ENCODE peak calls at places on chromosomes 5 and 9, in six cellular contexts. F is CD8-positive, alpha-beta T cell; R is colonic mucosa; O is CD4-positive, alpha-beta T cell; E is GM23248; S is psoas muscle. L is an unnamed sample.

GRCh38 chr9:16335788-16336580 is 534.5 kb downstream of the BNC2 start:
- DNase-seq in F (no peak), R (peak; percentile 44), O (no peak), E (peak; percentile 100), S (peak; percentile 89), L (peak; percentile 93)

GRCh38 chr5:72556351-72557146 is 49.3 kb upstream of the ZNF366 start:
- DNase-seq in F (peak; percentile 3), R (peak; percentile 45), O (no peak), E (peak; percentile 73), S (peak; percentile 82), L (peak; percentile 79)

GRCh38 chr5:79011219-79011836 is 26.2 kb upstream of the ARSB start:
- DNase-seq in F (no peak), R (no peak), O (no peak), E (peak; percentile 73), S (no peak), L (no peak)

GRCh38 chr9:24071736-24072135 is 245.7 kb upstream of the ELAVL2 start:
- DNase-seq in F (no peak), R (no peak), O (no peak), E (peak; percentile 1), S (no peak), L (no peak)

GRCh38 chr9:33106827-33107621 is 30.6 kb upstream of the SMU1 start:
- DNase-seq in F (no peak), R (no peak), O (no peak), E (peak; percentile 86), S (peak; percentile 76), L (peak; percentile 76)

GRCh38 chr9:96149142-96149541 is 152.8 kb downstream of the HSD17B3 start:
- DNase-seq in F (no peak), R (no peak), O (no peak), E (no peak), S (no peak), L (peak; percentile 25)

GRCh38 chr5:16726538-16726946 is 109.7 kb upstream of the RETREG1 start:
- DNase-seq in F (no peak), R (peak; percentile 60), O (peak; percentile 12), E (no peak), S (no peak), L (no peak)

GRCh38 chr5:73387630-73388370 is 60.8 kb downstream of the FOXD1 start:
- DNase-seq in F (peak; percentile 29), R (no peak), O (peak; percentile 49), E (no peak), S (no peak), L (no peak)

GRCh38 chr9:32776201-32776600 is 7.1 kb upstream of the TMEM215 start:
- DNase-seq in F (no peak), R (no peak), O (no peak), E (no peak), S (no peak), L (no peak)

GRCh38 chr5:159785639-159786038 is 130.6 kb upstream of the ADRA1B start:
- DNase-seq in F (no peak), R (no peak), O (no peak), E (peak; percentile 40), S (no peak), L (no peak)

GRCh38 chr5:170223349-170223748 is 9.4 kb upstream of the C5orf58 start:
- DNase-seq in F (no peak), R (no peak), O (no peak), E (no peak), S (no peak), L (no peak)

GRCh38 chr9:130606887-130607582 is 27.7 kb downstream of the FUBP3 start:
- DNase-seq in F (no peak), R (no peak), O (no peak), E (peak; percentile 15), S (no peak), L (no peak)

GRCh38 chr9:95067057-95067456 is 250.5 kb downstream of the FANCC start:
- DNase-seq in F (no peak), R (no peak), O (no peak), E (no peak), S (no peak), L (no peak)

GRCh38 chr5:167453518-167454020 is 837.9 kb upstream of the WWC1 start:
- DNase-seq in F (no peak), R (no peak), O (no peak), E (no peak), S (no peak), L (no peak)

GRCh38 chr5:132686193-132686592 is 12.4 kb downstream of the IL4 start:
- DNase-seq in F (no peak), R (no peak), O (no peak), E (no peak), S (no peak), L (no peak)

GRCh38 chr5:64635056-64635686 is 55.1 kb upstream of the SHISAL2B start:
- DNase-seq in F (no peak), R (no peak), O (no peak), E (peak; percentile 31), S (no peak), L (no peak)

GRCh38 chr5:179345429-179346321 is at the start of gene ADAMTS2:
- DNase-seq in F (no peak), R (peak; percentile 46), O (no peak), E (peak; percentile 86), S (peak; percentile 82), L (peak; percentile 88)

GRCh38 chr9:18861599-18862546 is 171.1 kb downstream of the SAXO1 start:
- DNase-seq in F (no peak), R (no peak), O (no peak), E (peak; percentile 69), S (peak; percentile 70), L (peak; percentile 79)

GRCh38 chr9:13361076-13361475 is 81.6 kb upstream of the MPDZ start:
- DNase-seq in F (no peak), R (no peak), O (no peak), E (no peak), S (no peak), L (no peak)

GRCh38 chr9:69265891-69266290 is 59.1 kb upstream of the ENTREP1 start:
- DNase-seq in F (no peak), R (no peak), O (no peak), E (peak; percentile 2), S (no peak), L (no peak)

GRCh38 chr9:34541540-34541939 is 18.8 kb upstream of the ENHO start:
- DNase-seq in F (no peak), R (no peak), O (no peak), E (no peak), S (peak; percentile 25), L (peak; percentile 21)

GRCh38 chr5:123496892-123497291 is 15.1 kb upstream of the CSNK1G3 start:
- DNase-seq in F (no peak), R (no peak), O (no peak), E (peak; percentile 76), S (no peak), L (no peak)

DNA sequence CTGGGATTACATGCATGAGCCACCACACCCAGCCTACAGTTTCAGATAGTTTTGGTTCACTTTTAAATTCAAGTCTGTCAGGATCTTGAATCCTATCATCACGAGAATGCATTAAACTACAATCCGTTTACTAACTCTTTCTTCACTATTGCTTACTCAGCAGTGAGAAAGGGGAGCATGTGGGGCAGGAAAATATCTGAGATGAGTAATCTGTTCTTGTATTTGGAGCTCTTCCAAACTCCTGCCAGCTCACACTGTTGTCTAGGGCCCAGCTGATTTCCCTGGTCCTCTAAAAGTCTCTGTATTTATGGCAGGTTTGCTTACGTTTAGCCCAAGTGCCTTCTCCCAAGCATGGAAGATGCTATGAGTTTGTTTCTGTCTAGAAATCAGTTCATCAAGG is 152.2 kb downstream of the FGF18 start:
- DNase-seq in F (no peak), R (no peak), O (no peak), E (peak; percentile 67), S (no peak), L (no peak)
- H3K9me3 ChIP-seq in F (no peaks in the 10 kb centered on the region), R (no peaks in the 10 kb centered on the region), O (peaks cover 12% of the 10 kb centered on the region), E (no peaks in the 10 kb centered on the region), S (peaks cover 14% of the 10 kb centered on the region), L (peaks cover 12% of the 10 kb centered on the region)

GRCh38 chr5:93578813-93579560 is 2.0 kb downstream of the NR2F1-AS1 start:
- DNase-seq in F (no peak), R (peak; percentile 53), O (no peak), E (no peak), S (no peak), L (peak; percentile 83)

GRCh38 chr5:93576015-93576414 is 5.0 kb downstream of the NR2F1-AS1 start:
- DNase-seq in F (no peak), R (no peak), O (no peak), E (no peak), S (no peak), L (no peak)

GRCh38 chr5:93576994-93577575 is 3.9 kb downstream of the NR2F1-AS1 start:
- DNase-seq in F (no peak), R (no peak), O (no peak), E (no peak), S (no peak), L (no peak)

GRCh38 chr5:93578179-93578812 is 2.7 kb downstream of the NR2F1-AS1 start:
- DNase-seq in F (no peak), R (no peak), O (no peak), E (no peak), S (no peak), L (no peak)

GRCh38 chr5:93577807-93578178 is 3.2 kb downstream of the NR2F1-AS1 start:
- DNase-seq in F (no peak), R (no peak), O (no peak), E (no peak), S (no peak), L (no peak)
- H3K27me3 ChIP-seq in F (peaks cover 55% of the 10 kb centered on the region), R (peaks cover 65% of the 10 kb centered on the region), O (peaks cover 97% of the 10 kb centered on the region), E (no peaks in the 10 kb centered on the region), S (peaks cover 3% of the 10 kb centered on the region), L (peaks cover 95% of the 10 kb centered on the region)

DNA sequence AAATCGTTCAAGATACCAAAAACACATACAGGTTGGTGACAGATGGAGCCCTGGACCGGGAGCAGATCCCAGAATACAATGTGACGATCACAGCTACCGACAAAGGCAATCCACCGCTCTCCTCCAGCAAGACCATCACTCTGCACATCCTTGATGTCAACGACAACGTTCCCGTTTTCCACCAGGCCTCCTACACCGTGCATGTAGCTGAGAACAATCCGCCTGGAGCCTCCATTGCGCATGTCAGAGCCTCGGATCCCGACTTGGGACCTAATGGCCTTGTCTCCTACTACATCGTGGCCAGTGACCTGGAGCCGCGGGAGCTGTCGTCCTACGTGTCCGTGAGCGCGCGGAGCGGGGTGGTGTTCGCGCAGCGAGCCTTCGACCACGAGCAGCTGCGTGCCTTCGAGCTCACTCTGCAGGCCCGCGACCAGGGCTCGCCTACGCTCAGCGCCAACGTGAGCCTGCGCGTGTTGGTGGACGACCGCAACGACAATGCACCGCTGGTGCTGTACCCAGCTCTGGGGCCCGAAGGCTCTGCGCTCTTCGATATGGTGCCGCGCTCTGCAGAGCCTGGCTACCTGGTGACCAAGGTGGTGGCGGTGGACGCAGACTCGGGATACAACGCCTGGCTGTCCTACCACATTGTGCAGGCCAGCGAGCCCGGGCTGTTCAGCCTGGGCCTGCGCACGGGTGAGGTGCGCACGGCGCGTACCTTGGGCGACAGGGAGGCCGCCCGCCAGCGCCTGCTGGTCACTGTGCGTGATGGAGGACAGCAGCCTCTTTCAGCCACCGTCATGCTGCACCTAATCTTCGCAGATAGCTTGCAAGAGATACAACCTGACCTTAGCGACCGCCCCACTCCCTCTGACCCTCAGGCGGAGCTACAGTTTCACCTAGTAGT is 1.8 kb downstream of the PCDHGB3 start:
- DNase-seq in F (no peak), R (no peak), O (no peak), E (no peak), S (no peak), L (no peak)
- H3K9me3 ChIP-seq in F (peaks cover 5% of the 10 kb centered on the region), R (peaks cover 13% of the 10 kb centered on the region), O (peaks cover 41% of the 10 kb centered on the region), E (no peaks in the 10 kb centered on the region), S (peaks cover 11% of the 10 kb centered on the region), L (peaks cover 73% of the 10 kb centered on the region)

DNA sequence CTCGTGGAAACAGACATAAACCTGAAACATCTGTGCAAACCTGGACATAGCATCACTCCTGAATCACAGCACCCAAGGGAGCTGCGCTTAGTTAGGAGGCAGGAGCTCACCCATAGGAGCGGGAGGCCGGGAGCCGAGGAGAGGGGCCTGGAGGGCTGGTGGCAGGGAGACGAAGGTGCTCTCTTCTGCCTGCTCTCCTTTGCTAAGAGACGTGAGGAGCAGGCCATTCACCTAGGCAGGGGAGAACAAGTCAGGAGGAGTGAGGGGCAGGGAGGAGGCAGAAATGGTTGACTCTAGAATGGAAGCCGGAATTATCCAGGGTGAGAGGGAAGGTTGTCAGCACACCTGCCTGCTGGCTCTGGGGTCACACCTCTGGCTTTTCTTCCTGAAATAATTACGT is 398.4 kb upstream of the IRX2 start:
- DNase-seq in F (no peak), R (no peak), O (no peak), E (no peak), S (no peak), L (no peak)
- H3K27me3 ChIP-seq in F (no peaks in the 10 kb centered on the region), R (no peaks in the 10 kb centered on the region), O (peaks cover 6% of the 10 kb centered on the region), E (no peaks in the 10 kb centered on the region), S (peaks cover 5% of the 10 kb centered on the region), L (no peaks in the 10 kb centered on the region)